ENCODE peak calls at places on chromosomes 16 and 17, in eight cellular contexts. E, Y, F, W, Z, I, H and C are unnamed samples.

GRCh38 chr17:47719411-47720152 is 13.5 kb upstream of the TBX21 start:
- DNase-seq in E (no peak), Y (no peak), F (no peak), W (no peak), Z (no peak), I (no peak), H (no peak), C (no peak)

GRCh38 chr16:58028541-58029070 is 3.1 kb downstream of the MMP15 start:
- DNase-seq in E (no peak), Y (no peak), F (no peak), W (no peak), Z (no peak), I (no peak), H (peak), C (no peak)

GRCh38 chr16:46743232-46743719 is 4.9 kb downstream of the MYLK3 start:
- DNase-seq in E (no peak), Y (no peak), F (no peak), W (peak), Z (no peak), I (no peak), H (peak), C (peak)

GRCh38 chr17:80822021-80822699 is 169.5 kb upstream of the CHMP6 start:
- DNase-seq in E (no peak), Y (no peak), F (no peak), W (peak), Z (no peak), I (no peak), H (peak), C (no peak)

GRCh38 chr17:13879961-13880466 is 189.3 kb upstream of the COX10 start:
- DNase-seq in E (no peak), Y (no peak), F (no peak), W (no peak), Z (no peak), I (no peak), H (no peak), C (no peak)

GRCh38 chr17:40341808-40342574 is 22.5 kb downstream of the GJD3 start:
- DNase-seq in E (peak), Y (peak), F (peak), W (peak), Z (no peak), I (peak), H (peak), C (no peak)

GRCh38 chr16:48462146-48462740 is 77.0 kb upstream of the SIAH1 start:
- DNase-seq in E (no peak), Y (no peak), F (no peak), W (no peak), Z (no peak), I (no peak), H (no peak), C (no peak)

GRCh38 chr17:79185671-79186070 is 111.0 kb downstream of the ENGASE start:
- DNase-seq in E (no peak), Y (no peak), F (no peak), W (no peak), Z (no peak), I (no peak), H (no peak), C (no peak)

GRCh38 chr16:53631236-53631635 is 72.4 kb downstream of the RPGRIP1L start:
- DNase-seq in E (no peak), Y (no peak), F (no peak), W (no peak), Z (no peak), I (no peak), H (no peak), C (no peak)

GRCh38 chr17:28982191-28982793 is 23.5 kb downstream of the SEZ6 start:
- DNase-seq in E (no peak), Y (peak), F (peak), W (no peak), Z (no peak), I (peak), H (peak), C (peak)
- TF ChIP-seq POLR2AphosphoS5 in E (peak), Y (peak), F (peak), W (peak), Z (no peak), I (no peak), H (peak), C (no peak)

DNA sequence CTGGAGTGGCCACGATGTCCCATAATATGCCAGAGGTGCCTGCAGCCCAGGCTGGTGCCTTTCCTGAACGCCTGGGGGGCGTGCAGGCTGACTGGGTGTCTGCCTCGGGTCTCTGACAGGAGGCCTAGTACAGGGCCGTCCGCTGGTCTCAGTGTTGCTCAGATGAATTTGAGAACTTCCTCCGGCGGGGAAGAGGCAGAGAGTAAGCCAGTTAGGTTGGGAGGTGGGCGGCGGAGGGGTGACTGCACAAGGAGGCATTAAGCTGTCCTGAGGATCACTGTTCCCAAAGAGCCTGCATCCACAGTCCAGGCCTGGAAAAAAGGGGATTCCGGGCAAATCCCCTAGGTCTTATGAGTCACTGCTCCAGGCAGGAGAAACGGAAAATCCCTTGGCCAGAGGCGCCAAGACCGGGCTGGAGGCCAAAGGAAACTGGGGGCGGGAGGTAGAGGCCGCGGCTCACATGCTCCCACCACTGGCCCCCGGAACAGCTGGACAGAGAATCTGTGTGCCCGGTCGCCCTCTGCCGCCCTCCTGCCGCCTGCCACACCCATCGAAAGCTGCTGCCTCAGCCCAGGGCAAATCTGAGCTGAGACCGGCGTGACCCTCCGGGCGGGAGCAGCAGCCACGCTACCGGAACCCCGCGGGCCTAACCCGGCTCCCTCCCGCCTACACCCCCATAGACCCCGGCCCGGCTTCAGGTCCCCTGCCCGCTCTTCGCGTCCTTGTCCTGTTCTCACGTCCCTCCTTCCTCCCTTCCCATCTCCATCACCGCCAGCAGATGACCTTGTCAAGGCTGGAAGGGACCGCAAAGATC is 1.2 kb downstream of the TRIM47 start:
- DNase-seq in E (peak), Y (peak), F (peak), W (peak), Z (peak), I (peak), H (peak), C (no peak)
- TF ChIP-seq POLR2A in E (no peak), Y (no peak), F (peak), W (no peak), Z (peak), I (no peak), H (no peak), C (no peak)

GRCh38 chr16:30875881-30876791 is 17.7 kb downstream of the BCL7C start:
- DNase-seq in E (no peak), Y (no peak), F (no peak), W (no peak), Z (no peak), I (peak), H (no peak), C (peak)
- TF ChIP-seq POLR2AphosphoS5 in E (peak), Y (no peak), F (no peak), W (no peak), Z (no peak), I (peak), H (no peak), C (peak)

DNA sequence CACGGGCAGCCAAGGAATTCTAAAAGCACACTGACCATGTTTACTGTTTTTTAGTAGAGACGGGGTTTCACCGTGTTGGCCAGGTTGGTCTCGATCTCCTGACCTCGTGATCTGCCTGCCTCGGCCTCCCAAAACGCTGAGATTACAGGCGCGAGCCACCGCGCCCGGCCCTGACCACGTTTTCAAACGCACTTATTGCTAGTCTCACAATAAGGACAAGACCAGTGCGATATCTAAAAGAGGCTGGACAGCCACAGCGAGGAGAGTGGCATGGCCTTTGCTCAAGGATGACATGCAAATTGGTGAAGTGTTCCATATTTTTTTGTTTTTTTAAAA is 35.0 kb upstream of the CLEC18B start:
- DNase-seq in E (no peak), Y (no peak), F (no peak), W (no peak), Z (no peak), I (no peak), H (no peak), C (no peak)
- TF ChIP-seq POLR2A in E (no peak), Y (no peak), F (no peak), W (no peak), Z (no peak), I (no peak), H (no peak), C (no peak)

DNA sequence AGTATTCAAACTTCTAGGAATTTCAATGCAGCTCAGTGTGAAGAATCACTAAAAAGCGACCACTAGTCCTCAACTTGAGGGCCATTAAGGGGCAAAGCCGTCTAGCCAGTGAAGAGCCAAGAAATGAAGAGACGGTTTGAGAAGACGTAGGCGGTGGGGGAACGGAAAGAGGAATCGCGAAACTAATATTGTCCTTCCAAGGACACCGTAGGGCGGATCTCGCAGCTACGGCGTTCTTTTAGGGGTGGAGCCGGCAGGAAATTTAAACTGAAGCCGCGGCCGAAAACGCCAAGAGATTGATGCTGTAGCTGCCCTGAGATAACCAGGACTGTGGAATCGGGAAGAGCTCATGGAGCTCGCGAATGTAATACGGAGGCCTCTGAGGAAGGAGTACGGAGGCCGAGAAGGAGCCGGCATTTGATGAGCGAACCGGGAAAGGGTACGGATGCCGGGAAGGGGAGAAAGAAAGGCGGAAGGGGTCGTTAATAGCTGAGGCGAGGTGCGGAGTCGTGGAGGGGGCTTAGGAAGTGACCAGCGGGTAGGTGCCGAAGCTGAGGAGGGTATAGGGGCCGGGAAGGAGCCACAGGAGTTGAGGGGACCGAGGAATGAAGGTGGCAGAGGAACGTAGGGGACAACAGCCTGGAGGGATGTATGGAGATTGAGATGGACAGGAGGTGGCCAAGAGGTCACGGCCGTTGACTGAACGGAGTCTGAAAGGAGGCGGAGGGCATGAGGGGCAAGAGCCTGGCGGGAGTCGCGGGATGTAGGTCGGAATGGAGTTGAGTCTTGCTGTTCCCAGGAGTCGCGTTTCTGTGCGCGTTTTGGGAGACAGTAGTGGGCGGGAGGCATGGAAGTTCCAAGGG is at the start of gene DBF4B:
- DNase-seq in E (peak), Y (peak), F (peak), W (peak), Z (peak), I (peak), H (peak), C (peak)
- TF ChIP-seq POLR2AphosphoS5 in E (peak), Y (peak), F (peak), W (peak), Z (peak), I (peak), H (peak), C (no peak)

DNA sequence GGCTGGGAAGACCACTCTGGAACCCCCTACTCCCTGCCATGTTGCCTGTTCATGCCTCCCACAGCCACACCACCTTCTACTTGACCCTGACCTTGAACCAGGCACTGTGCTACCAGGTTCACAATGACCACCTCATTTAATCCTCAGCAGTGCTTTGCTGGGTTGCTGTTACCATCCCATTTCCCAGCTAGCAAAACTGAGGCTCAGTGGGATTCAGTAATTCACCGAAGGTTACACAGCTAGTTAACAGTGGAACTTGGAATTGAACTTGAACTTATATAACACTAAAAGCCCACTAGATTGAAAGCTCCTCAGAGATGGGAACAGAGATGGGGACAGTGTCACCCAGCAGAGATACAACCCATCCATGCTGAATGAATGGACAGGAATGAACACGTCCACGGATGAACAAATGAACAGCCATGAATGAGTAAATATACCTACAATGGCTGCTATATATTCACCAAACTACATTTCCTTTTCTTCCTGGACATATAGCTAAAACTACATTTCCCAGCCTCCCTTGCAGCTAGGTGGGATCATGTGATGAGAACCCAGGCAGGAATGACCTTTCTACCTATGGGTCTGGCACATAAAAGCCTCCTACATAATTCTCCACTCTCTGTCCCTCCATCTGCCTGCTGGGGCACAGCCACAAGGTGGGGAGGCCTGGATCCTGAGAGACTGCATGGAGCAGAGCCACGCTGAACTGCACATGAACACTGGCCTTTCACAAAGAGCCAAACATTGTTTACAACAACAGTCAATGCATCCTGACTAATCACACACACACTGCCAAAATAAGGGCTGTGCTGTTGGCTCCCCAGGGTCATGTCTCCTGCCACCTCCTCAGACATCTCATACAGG is 94.8 kb downstream of the RMI2 start:
- DNase-seq in E (no peak), Y (no peak), F (no peak), W (no peak), Z (no peak), I (no peak), H (peak), C (no peak)
- TF ChIP-seq POLR2A in E (no peak), Y (no peak), F (no peak), W (no peak), Z (no peak), I (no peak), H (no peak), C (no peak)

GRCh38 chr17:61065263-61065773 is 334.3 kb upstream of the TBX2 start:
- DNase-seq in E (no peak), Y (no peak), F (no peak), W (no peak), Z (no peak), I (no peak), H (no peak), C (no peak)
- TF ChIP-seq POLR2AphosphoS5 in E (no peak), Y (no peak), F (no peak), W (no peak), Z (no peak), I (no peak), H (no peak), C (no peak)

DNA sequence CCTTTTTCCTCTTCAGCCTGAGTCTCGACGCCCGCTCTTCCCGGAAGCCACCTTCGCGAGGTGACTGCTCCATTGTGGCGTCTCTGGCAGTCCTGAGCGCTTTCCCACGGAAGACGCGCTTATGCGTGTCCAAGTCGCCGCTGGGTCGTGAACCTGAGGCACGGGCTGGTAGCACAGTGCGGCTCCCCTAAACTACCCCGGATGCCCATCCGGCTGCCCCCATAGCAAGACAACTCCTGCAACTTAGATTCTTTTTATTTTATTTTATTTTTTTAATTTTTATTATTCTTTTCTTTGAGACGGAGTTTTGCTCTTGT is 2.1 kb upstream of the ESRP2 start:
- DNase-seq in E (no peak), Y (no peak), F (no peak), W (no peak), Z (no peak), I (no peak), H (no peak), C (no peak)
- TF ChIP-seq POLR2A in E (no peak), Y (no peak), F (no peak), W (no peak), Z (no peak), I (no peak), H (no peak), C (no peak)